ENCODE peak calls at places on chromosomes 7 and 10, in seven cellular contexts. I is WTC11, L is astrocyte, N is AG10803, T is tibial artery, E is GM10248, V is MM.1S. M is an unnamed sample.
A peak's percentile ranks its signal among the peaks of the same experiment; 100 is the strongest.

GRCh38 chr10:3355536-3355935 is 183.0 kb upstream of the PITRM1 start:
- DNase-seq in T (no peak), L (no peak), N (no peak), E (no peak), V (no peak), I (no peak), M (no peak)

GRCh38 chr10:58638406-58638805 is 125.7 kb downstream of the BICC1 start:
- DNase-seq in I (no peak), N (peak; percentile 58), V (no peak), T (no peak), E (no peak), L (peak; percentile 80), M (no peak)

GRCh38 chr7:25093268-25093802 is 31.7 kb downstream of the CYCS start:
- DNase-seq in N (peak; percentile 69), E (peak; percentile 82), I (peak; percentile 88), T (no peak), L (peak; percentile 39), V (peak; percentile 83), M (peak; percentile 77)

GRCh38 chr10:11189581-11190376 is 172.1 kb downstream of the CELF2 start:
- DNase-seq in T (no peak), I (no peak), V (no peak), L (no peak), N (no peak), E (no peak), M (no peak)

GRCh38 chr10:124694467-124695195 is 49.5 kb downstream of the FAM53B start:
- DNase-seq in V (no peak), N (no peak), L (no peak), T (no peak), E (no peak), I (no peak), M (no peak)

GRCh38 chr10:103153765-103154197 is 39.3 kb downstream of the NT5C2 start:
- DNase-seq in E (no peak), V (no peak), T (no peak), L (peak; percentile 36), N (peak; percentile 45), I (no peak), M (no peak)

GRCh38 chr10:51186358-51186757 is 112.1 kb downstream of the PRKG1 start:
- DNase-seq in N (peak; percentile 46), I (no peak), L (no peak), T (no peak), V (no peak), E (no peak), M (no peak)

GRCh38 chr10:43461950-43462349 is 25.0 kb downstream of the ZNF487 start:
- DNase-seq in T (no peak), V (peak; percentile 84), L (peak; percentile 60), E (peak; percentile 65), I (no peak), N (peak; percentile 83), M (peak; percentile 78)

GRCh38 chr7:32532086-32532485 is 36.8 kb downstream of the AVL9 start:
- DNase-seq in E (no peak), T (no peak), I (no peak), V (no peak), N (no peak), L (no peak), M (no peak)

GRCh38 chr7:127770870-127771269 is 118.9 kb downstream of the SND1 start:
- DNase-seq in T (no peak), E (no peak), V (no peak), I (no peak), N (peak; percentile 80), L (peak; percentile 84), M (no peak)

GRCh38 chr7:106313456-106313891 is 28.7 kb upstream of the NAMPT start:
- DNase-seq in V (no peak), E (no peak), I (no peak), N (peak; percentile 82), T (no peak), L (peak; percentile 86), M (no peak)

GRCh38 chr7:45183711-45184210 is 26.2 kb downstream of the RAMP3 start:
- DNase-seq in N (no peak), I (no peak), T (peak; percentile 35), E (no peak), L (no peak), V (no peak), M (no peak)

GRCh38 chr7:55148571-55148970 is 129.8 kb downstream of the EGFR start:
- DNase-seq in E (no peak), N (no peak), L (no peak), V (no peak), I (no peak), T (no peak), M (no peak)

GRCh38 chr7:50393547-50394252 is 56.5 kb downstream of the FIGNL1 start:
- DNase-seq in L (no peak), V (peak; percentile 19), E (no peak), T (no peak), N (no peak), I (no peak), M (peak; percentile 57)

GRCh38 chr10:68543004-68543918 is 15.9 kb upstream of the SLC25A16 start:
- DNase-seq in N (peak; percentile 53), V (no peak), T (no peak), I (no peak), L (peak; percentile 87), E (no peak), M (no peak)

GRCh38 chr10:4820804-4821401 is 5.1 kb upstream of the AKR1E2 start:
- DNase-seq in V (no peak), N (no peak), L (peak; percentile 17), E (no peak), T (peak; percentile 75), I (no peak), M (no peak)

GRCh38 chr7:77403957-77404356 is 12.2 kb downstream of the GSAP start:
- DNase-seq in T (no peak), V (no peak), E (no peak), L (no peak), I (no peak), N (no peak), M (no peak)

GRCh38 chr10:106648534-106649481 is 515.7 kb downstream of the SORCS1 start:
- DNase-seq in E (no peak), T (no peak), N (no peak), V (no peak), I (no peak), L (no peak), M (no peak)

DNA sequence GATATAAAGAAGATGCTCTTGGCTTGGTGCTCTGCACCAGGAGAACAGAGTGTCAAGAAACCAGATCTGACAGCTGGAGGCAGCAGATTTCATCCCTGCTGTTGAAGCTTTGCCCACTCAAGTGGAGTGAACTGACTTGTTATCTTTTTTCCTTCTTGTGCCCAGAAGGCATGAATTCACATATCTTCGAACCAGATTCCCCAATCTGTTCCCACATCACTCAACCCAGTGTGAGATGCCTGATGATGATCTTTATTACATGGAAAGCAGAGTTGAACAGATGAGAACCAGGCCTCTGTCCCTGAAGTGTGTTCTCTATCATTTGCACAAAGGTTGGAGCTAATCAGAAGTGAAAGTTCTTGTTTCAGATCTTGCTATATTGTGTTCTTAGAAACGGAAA is 521.0 kb downstream of the SORCS1 start:
- DNase-seq in E (no peak), I (no peak), V (no peak), T (no peak), N (no peak), L (no peak), M (no peak)
- TF ChIP-seq CTCF in E (no peak), I (no peak), V (no peak), T (no peak), N (no peak), L (no peak), M (no peak)

DNA sequence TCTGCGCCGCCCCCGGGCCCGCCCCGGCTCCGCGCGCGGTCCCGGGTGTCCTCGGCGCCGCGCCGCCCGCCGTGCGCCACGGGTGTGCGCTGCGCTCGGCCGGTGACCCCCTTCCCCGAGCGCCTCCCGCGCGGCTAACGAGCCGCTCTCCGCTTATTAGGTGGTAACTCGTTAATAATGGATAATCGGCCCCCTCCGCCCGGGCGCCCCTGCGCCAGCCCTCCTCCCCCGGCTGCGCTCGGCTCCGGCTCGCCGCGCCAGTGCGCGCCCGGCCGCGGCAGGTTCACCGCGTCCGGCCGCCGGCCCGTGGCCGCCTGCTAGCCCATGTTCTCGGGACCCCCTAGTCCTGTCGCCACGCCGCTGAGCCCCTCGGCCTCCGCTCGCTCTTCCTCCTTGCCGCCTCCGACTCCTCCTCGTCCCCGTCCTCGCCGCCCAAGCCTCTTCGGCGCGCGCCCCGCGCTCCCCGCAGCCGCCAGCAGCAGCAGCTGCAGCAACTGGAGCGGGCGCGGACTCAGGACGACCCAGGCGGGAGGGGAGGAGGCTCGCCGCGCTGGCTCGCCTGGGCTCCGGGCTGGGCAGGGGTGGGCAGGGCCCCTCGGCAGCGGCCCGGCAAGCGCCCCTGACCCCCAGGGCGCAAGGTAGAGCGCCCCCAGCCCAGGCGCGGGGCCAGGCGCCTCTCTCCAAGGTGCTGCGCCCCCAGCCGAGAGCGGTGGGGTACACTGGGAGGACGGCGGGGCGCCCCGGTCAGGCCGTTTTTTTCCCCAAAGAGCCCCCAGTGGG is 568 bp upstream of the KCNMA1 start:
- DNase-seq in T (peak; percentile 81), E (no peak), N (peak; percentile 61), V (no peak), L (peak; percentile 60), I (peak; percentile 67), M (peak; percentile 37)
- TF ChIP-seq CTCF in T (no peak), E (no peak), N (no peak), V (no peak), L (no peak), I (no peak), M (no peak)

GRCh38 chr7:85750454-85750949 is 563.6 kb upstream of the SEMA3D start:
- DNase-seq in L (peak; percentile 22), I (peak; percentile 78), T (no peak), N (peak; percentile 42), V (peak; percentile 61), E (peak; percentile 43), M (peak; percentile 47)
- TF ChIP-seq CTCF in L (peak; percentile 81), I (peak; percentile 68), T (peak; percentile 7), N (peak; percentile 82), V (peak; percentile 69), E (peak; percentile 84), M (peak; percentile 78)

GRCh38 chr10:18230794-18231193 is 90.6 kb downstream of the CACNB2 start:
- DNase-seq in V (no peak), E (no peak), N (peak; percentile 42), T (no peak), I (no peak), L (peak; percentile 34), M (no peak)

GRCh38 chr10:18235477-18235876 is 95.3 kb downstream of the CACNB2 start:
- DNase-seq in V (no peak), L (no peak), E (no peak), I (no peak), T (no peak), N (no peak), M (no peak)

GRCh38 chr10:18229839-18230238 is 89.6 kb downstream of the CACNB2 start:
- DNase-seq in T (no peak), L (peak; percentile 64), E (no peak), V (no peak), N (peak; percentile 54), I (no peak), M (no peak)

GRCh38 chr10:18231480-18231879 is 91.3 kb downstream of the CACNB2 start:
- DNase-seq in V (no peak), L (no peak), I (no peak), N (no peak), E (no peak), T (no peak), M (no peak)

GRCh38 chr10:18233775-18234174 is 93.6 kb downstream of the CACNB2 start:
- DNase-seq in V (no peak), L (no peak), N (no peak), T (no peak), E (no peak), I (peak; percentile 28), M (no peak)
- TF ChIP-seq CTCF in V (no peak), L (no peak), N (no peak), T (no peak), E (no peak), I (peak; percentile 35), M (no peak)